ENCODE peak calls at places on chromosomes 6 and 20, in ten cellular contexts. X is hepatocyte; K is cardiac muscle cell; L is fibroblast of lung; T is CD8-positive, alpha-beta T cell; V is prostate gland; J is pancreas; M is BJ; W is aorta; D is suprapubic skin. C is an unnamed sample.

GRCh38 chr20:5973172-5973571 is 22.7 kb downstream of the MCM8 start:
- DNase-seq in X (peak; percentile 38), K (peak; percentile 49), L (peak; percentile 23), T (no peak), V (no peak), J (no peak), M (no peak), W (no peak), D (no peak), C (no peak)

GRCh38 chr6:79307321-79308036 is 73.0 kb upstream of the HMGN3 start:
- DNase-seq in X (peak; percentile 52), K (no peak), L (peak; percentile 36), T (no peak), V (no peak), J (no peak), M (no peak), W (no peak), D (no peak), C (no peak)

GRCh38 chr6:135880066-135880972 is 28.8 kb downstream of the PDE7B start:
- DNase-seq in X (no peak), K (peak; percentile 76), L (peak; percentile 79), T (peak; percentile 41), V (no peak), J (no peak), M (peak; percentile 15), W (no peak), D (no peak), C (peak; percentile 74)

GRCh38 chr20:31608256-31608980 is 3.3 kb downstream of the ID1 start:
- DNase-seq in X (peak; percentile 100), K (peak; percentile 76), L (peak; percentile 80), T (no peak), V (peak; percentile 93), J (peak; percentile 73), M (no peak), W (peak; percentile 87), D (peak; percentile 86), C (no peak)

GRCh38 chr6:121731381-121731780 is 295.9 kb downstream of the GJA1 start:
- DNase-seq in X (no peak), K (peak; percentile 6), L (no peak), T (no peak), V (no peak), J (no peak), M (no peak), W (no peak), D (no peak), C (no peak)

GRCh38 chr6:42200035-42200434 is 5.3 kb upstream of the GUCA1B start:
- DNase-seq in X (peak; percentile 70), K (peak; percentile 93), L (peak; percentile 96), T (no peak), V (peak; percentile 10), J (no peak), M (peak; percentile 94), W (no peak), D (no peak), C (no peak)

GRCh38 chr6:69090132-69090531 is 455.1 kb downstream of the ADGRB3 start:
- DNase-seq in X (peak; percentile 5), K (peak; percentile 9), L (peak; percentile 97), T (no peak), V (no peak), J (no peak), M (peak; percentile 86), W (no peak), D (no peak), C (no peak)

GRCh38 chr6:21678990-21679389 is 85.4 kb downstream of the SOX4 start:
- DNase-seq in X (peak; percentile 53), K (peak; percentile 74), L (peak; percentile 95), T (no peak), V (no peak), J (no peak), M (peak; percentile 5), W (no peak), D (no peak), C (no peak)

GRCh38 chr20:62900052-62900691 is 26.1 kb downstream of the DIDO1 start:
- DNase-seq in X (peak; percentile 87), K (peak; percentile 85), L (peak; percentile 58), T (peak; percentile 81), V (peak; percentile 78), J (peak; percentile 78), M (no peak), W (peak; percentile 87), D (no peak), C (peak; percentile 71)

GRCh38 chr6:11653028-11653583 is 115.6 kb downstream of the TMEM170B start:
- DNase-seq in X (peak; percentile 64), K (peak; percentile 91), L (peak; percentile 95), T (no peak), V (no peak), J (no peak), M (peak; percentile 89), W (no peak), D (no peak), C (no peak)

GRCh38 chr6:151680846-151681425 is 126.5 kb upstream of the ESR1 start:
- DNase-seq in X (no peak), K (no peak), L (no peak), T (no peak), V (no peak), J (no peak), M (no peak), W (no peak), D (no peak), C (no peak)

GRCh38 chr6:138588805-138589434 is 89.6 kb upstream of the NHSL1 start:
- DNase-seq in X (peak; percentile 79), K (peak; percentile 88), L (peak; percentile 66), T (peak; percentile 52), V (peak; percentile 52), J (peak; percentile 67), M (no peak), W (no peak), D (no peak), C (peak; percentile 62)

DNA sequence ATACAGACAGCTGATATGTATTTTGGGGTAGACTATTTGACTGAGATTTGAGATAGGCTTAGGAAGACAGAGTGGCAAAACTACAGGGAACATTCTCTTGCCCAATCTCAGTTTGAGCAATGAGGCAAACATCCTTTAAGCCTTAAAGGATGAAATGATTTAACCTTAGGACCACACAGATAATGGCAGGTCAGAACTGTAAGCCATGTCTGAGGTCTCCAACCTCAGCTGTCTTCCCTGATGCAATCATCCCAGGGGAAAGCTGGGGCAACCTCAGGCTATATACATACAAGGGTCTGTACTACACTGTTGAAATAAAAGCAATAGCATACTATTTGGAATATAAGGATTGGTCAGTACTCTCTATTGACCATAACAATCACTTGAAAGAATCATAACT is 83.8 kb upstream of the NUP153 start:
- DNase-seq in X (no peak), K (peak; percentile 14), L (no peak), T (no peak), V (no peak), J (no peak), M (no peak), W (no peak), D (no peak), C (no peak)
- H3K36me3 ChIP-seq in X (no peaks in the 10 kb centered on the region), K (peaks cover 73% of the 10 kb centered on the region), L (peaks cover 6% of the 10 kb centered on the region), T (no peaks in the 10 kb centered on the region), V (no peaks in the 10 kb centered on the region), J (no peaks in the 10 kb centered on the region), M (peaks cover 13% of the 10 kb centered on the region), W (peaks cover 7% of the 10 kb centered on the region), D (peaks cover 76% of the 10 kb centered on the region), C (no peaks in the 10 kb centered on the region)

GRCh38 chr20:34401741-34402455 is 38.8 kb downstream of the ITCH start:
- DNase-seq in X (no peak), K (no peak), L (no peak), T (no peak), V (no peak), J (no peak), M (no peak), W (no peak), D (no peak), C (no peak)
- H3K36me3 ChIP-seq in X (no peaks in the 10 kb centered on the region), K (peaks cover 4% of the 10 kb centered on the region), L (no peaks in the 10 kb centered on the region), T (peaks cover 4% of the 10 kb centered on the region), V (no peaks in the 10 kb centered on the region), J (no peaks in the 10 kb centered on the region), M (no peaks in the 10 kb centered on the region), W (no peaks in the 10 kb centered on the region), D (peaks cover 21% of the 10 kb centered on the region), C (peaks cover 3% of the 10 kb centered on the region)

DNA sequence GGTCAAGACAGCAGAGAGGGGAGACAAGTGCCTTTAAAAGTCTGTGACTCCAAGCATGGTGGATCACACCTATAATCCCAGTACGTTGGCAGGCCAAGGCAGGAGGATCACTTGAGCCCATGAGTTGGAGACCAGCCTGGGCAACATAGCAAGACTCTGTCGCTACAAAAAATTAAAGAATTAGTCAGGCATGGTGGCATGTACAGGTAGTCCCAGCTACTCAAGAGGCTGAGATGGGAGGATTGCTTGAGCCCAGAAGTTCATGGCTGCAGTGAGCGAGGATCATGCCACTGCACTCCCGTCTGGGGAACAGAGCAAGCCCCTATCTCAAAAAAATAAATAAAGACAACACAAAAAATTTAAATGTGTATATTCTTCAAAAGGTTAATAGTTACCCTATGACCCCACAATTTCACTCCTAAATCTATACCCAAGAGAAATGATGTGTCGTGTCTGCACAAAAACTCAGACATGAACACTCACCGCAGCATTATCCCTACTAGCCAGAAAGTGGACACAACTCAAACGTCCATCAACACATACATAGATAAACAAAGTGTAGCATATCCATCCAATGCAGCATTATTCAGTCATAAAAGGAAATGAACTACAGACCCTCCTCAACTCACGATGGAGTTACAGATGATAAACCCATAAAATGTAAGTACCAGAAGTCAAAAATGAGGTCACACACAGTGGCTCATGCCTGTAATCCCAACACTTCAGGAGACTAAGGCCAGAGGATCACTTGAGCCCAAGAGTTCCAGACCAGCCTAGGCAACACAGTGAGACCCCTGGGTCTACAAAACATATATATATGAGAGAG is 23.9 kb downstream of the ZMYND8 start:
- DNase-seq in X (no peak), K (no peak), L (no peak), T (no peak), V (no peak), J (no peak), M (no peak), W (no peak), D (no peak), C (no peak)
- H3K36me3 ChIP-seq in X (no peaks in the 10 kb centered on the region), K (no peaks in the 10 kb centered on the region), L (no peaks in the 10 kb centered on the region), T (peaks cover 14% of the 10 kb centered on the region), V (no peaks in the 10 kb centered on the region), J (no peaks in the 10 kb centered on the region), M (peaks cover 2% of the 10 kb centered on the region), W (no peaks in the 10 kb centered on the region), D (no peaks in the 10 kb centered on the region), C (peaks cover 12% of the 10 kb centered on the region)

GRCh38 chr6:152978058-152978457 is 4.8 kb downstream of the FBXO5 start:
- DNase-seq in X (no peak), K (peak; percentile 22), L (no peak), T (no peak), V (no peak), J (no peak), M (no peak), W (no peak), D (no peak), C (no peak)

GRCh38 chr6:152976749-152977148 is 6.1 kb downstream of the FBXO5 start:
- DNase-seq in X (no peak), K (peak; percentile 73), L (no peak), T (no peak), V (no peak), J (no peak), M (no peak), W (no peak), D (no peak), C (no peak)

GRCh38 chr6:152973916-152974315 is 8.9 kb downstream of the FBXO5 start:
- DNase-seq in X (no peak), K (no peak), L (no peak), T (no peak), V (no peak), J (no peak), M (no peak), W (no peak), D (no peak), C (no peak)

GRCh38 chr6:152979116-152979515 is 3.7 kb downstream of the FBXO5 start:
- DNase-seq in X (no peak), K (no peak), L (no peak), T (no peak), V (no peak), J (no peak), M (no peak), W (no peak), D (no peak), C (no peak)

GRCh38 chr6:152975204-152975915 is 7.5 kb downstream of the FBXO5 start:
- DNase-seq in X (no peak), K (peak; percentile 38), L (no peak), T (no peak), V (no peak), J (no peak), M (no peak), W (no peak), D (no peak), C (peak; percentile 13)
- H3K36me3 ChIP-seq in X (no peaks in the 10 kb centered on the region), K (peaks cover 40% of the 10 kb centered on the region), L (peaks cover 2% of the 10 kb centered on the region), T (peaks cover 18% of the 10 kb centered on the region), V (no peaks in the 10 kb centered on the region), J (no peaks in the 10 kb centered on the region), M (no peaks in the 10 kb centered on the region), W (peaks cover 8% of the 10 kb centered on the region), D (peaks cover 36% of the 10 kb centered on the region), C (peaks cover 30% of the 10 kb centered on the region)

C was measured in CD8-positive, alpha-beta memory T cell.